ENCODE peak calls at places on chromosomes 6 and 20, in six cellular contexts. X is fibroblast of mammary gland, R is ovary, S is AG04450, Z is heart left ventricle, Y is PC-3. U is an unnamed sample.

GRCh38 chr6:96811136-96811535 is 26.1 kb downstream of the GPR63 start:
- DNase-seq in X (no peak), R (no peak), S (no peak), Z (no peak), Y (no peak), U (no peak)

GRCh38 chr6:166313255-166314070 is 5.3 kb upstream of the PRR18 start:
- DNase-seq in X (peak), R (no peak), S (no peak), Z (no peak), Y (peak), U (peak)

GRCh38 chr6:161101517-161101916 is 109.9 kb downstream of the MAP3K4 start:
- DNase-seq in X (no peak), R (no peak), S (no peak), Z (no peak), Y (no peak), U (no peak)

GRCh38 chr6:57327311-57327710 is 9.9 kb downstream of the PRIM2 start:
- DNase-seq in X (no peak), R (no peak), S (no peak), Z (no peak), Y (no peak), U (no peak)

GRCh38 chr6:167403427-167403826 is 78.5 kb downstream of the TTLL2 start:
- DNase-seq in X (no peak), R (no peak), S (no peak), Z (no peak), Y (no peak), U (no peak)

GRCh38 chr20:7313047-7313446 is 545.6 kb downstream of the BMP2 start:
- DNase-seq in X (no peak), R (no peak), S (no peak), Z (no peak), Y (no peak), U (no peak)

GRCh38 chr6:13488896-13489237 is 1.5 kb upstream of the GFOD1 start:
- DNase-seq in X (no peak), R (no peak), S (no peak), Z (peak), Y (no peak), U (no peak)

GRCh38 chr6:155038104-155038503 is 43.0 kb downstream of the TIAM2 start:
- DNase-seq in X (no peak), R (no peak), S (no peak), Z (no peak), Y (no peak), U (no peak)

GRCh38 chr6:11403035-11403601 is 134.4 kb upstream of the TMEM170B start:
- DNase-seq in X (no peak), R (no peak), S (no peak), Z (no peak), Y (no peak), U (no peak)

GRCh38 chr6:126546771-126547170 is 206.9 kb downstream of the CENPW start:
- DNase-seq in X (peak), R (no peak), S (no peak), Z (no peak), Y (peak), U (no peak)

GRCh38 chr6:152750694-152751093 is at the start of gene VIP:
- DNase-seq in X (peak), R (no peak), S (no peak), Z (no peak), Y (peak), U (peak)

GRCh38 chr6:34793877-34794276 is 2.0 kb downstream of the BLTP3A start:
- DNase-seq in X (no peak), R (no peak), S (no peak), Z (no peak), Y (no peak), U (no peak)

GRCh38 chr6:3453410-3453809 is 3.4 kb downstream of the SLC22A23 start:
- DNase-seq in X (no peak), R (no peak), S (no peak), Z (no peak), Y (no peak), U (no peak)
- TF ChIP-seq CTCF in X (no peak), R (no peak), S (no peak), Z (no peak), Y (no peak), U (no peak)

GRCh38 chr6:147779624-147780023 is 271.1 kb downstream of the SAMD5 start:
- DNase-seq in X (no peak), R (no peak), S (no peak), Z (no peak), Y (no peak), U (no peak)

GRCh38 chr6:147770221-147770620 is 261.7 kb downstream of the SAMD5 start:
- DNase-seq in X (no peak), R (no peak), S (no peak), Z (no peak), Y (no peak), U (no peak)

GRCh38 chr6:147772724-147773123 is 264.2 kb downstream of the SAMD5 start:
- DNase-seq in X (no peak), R (no peak), S (no peak), Z (no peak), Y (no peak), U (no peak)

GRCh38 chr6:147776631-147777030 is 268.1 kb downstream of the SAMD5 start:
- DNase-seq in X (no peak), R (no peak), S (no peak), Z (no peak), Y (no peak), U (no peak)

GRCh38 chr6:147774856-147775255 is 266.4 kb downstream of the SAMD5 start:
- DNase-seq in X (peak), R (no peak), S (no peak), Z (no peak), Y (peak), U (no peak)
- TF ChIP-seq CTCF in X (peak), R (no peak), S (peak), Z (no peak), Y (peak), U (no peak)

GRCh38 chr6:160071805-160072687 is 49.6 kb upstream of the SLC22A1 start:
- DNase-seq in X (no peak), R (no peak), S (no peak), Z (no peak), Y (peak), U (no peak)
- TF ChIP-seq CTCF in X (no peak), R (no peak), S (peak), Z (no peak), Y (peak), U (peak)

DNA sequence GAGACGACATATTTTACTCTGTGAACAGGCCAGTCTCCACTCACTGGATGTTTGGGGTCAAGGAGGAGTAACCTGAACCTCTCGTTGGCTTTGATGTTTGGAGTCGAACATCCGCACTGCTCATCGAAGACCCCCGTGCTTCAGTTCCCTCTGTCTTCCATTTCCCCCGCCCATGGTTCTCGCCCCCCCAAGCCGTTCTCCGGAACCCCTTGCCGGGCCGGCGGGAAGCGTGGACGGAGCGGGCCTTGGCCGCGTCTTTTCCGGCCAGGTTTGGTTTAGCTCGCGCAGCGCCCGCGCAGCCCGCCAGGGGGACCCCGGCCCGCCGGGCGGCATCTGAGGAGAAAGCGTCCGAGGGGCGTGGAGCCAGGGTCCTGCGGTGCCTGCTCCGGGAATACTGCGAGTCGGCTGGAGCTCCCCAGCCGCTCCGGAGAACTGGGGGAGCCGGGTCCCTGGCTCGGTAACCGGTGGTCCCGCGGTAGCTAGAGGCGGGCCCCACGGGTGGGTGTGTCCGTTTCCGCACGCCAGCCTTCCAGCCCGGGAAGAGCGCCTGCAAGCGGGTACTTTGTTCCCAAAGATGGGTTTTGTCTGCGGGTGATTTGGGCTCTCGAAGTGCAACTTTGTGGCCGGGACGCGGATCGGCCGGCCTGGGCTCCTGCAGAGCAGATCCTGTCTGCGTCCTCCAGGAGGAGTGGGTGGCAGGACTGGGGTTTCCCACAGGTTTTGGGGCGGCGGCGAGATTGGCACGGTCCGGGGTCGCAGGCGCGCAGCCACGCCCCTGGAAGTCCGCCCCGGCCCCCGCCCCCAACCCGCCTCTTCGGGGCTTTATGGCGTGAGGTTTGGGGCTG is 429 bp upstream of the TMEM200A start:
- DNase-seq in X (peak), R (peak), S (peak), Z (peak), Y (peak), U (peak)
- TF ChIP-seq CTCF in X (no peak), R (peak), S (peak), Z (peak), Y (peak), U (peak)

GRCh38 chr6:30485236-30485635 is 4.1 kb upstream of the HLA-E start:
- DNase-seq in X (no peak), R (no peak), S (no peak), Z (no peak), Y (no peak), U (no peak)

GRCh38 chr6:30480536-30481156 is 8.7 kb upstream of the HLA-E start:
- DNase-seq in X (no peak), R (no peak), S (no peak), Z (no peak), Y (peak), U (no peak)

GRCh38 chr6:30483677-30484279 is 5.5 kb upstream of the HLA-E start:
- DNase-seq in X (peak), R (no peak), S (no peak), Z (no peak), Y (peak), U (peak)

GRCh38 chr6:30481213-30481964 is 7.9 kb upstream of the HLA-E start:
- DNase-seq in X (no peak), R (no peak), S (no peak), Z (no peak), Y (no peak), U (no peak)
- TF ChIP-seq CTCF in X (no peak), R (no peak), S (no peak), Z (no peak), Y (no peak), U (no peak)